ENCODE peak calls at places on chromosomes 5 and 9, in ten cellular contexts. One of them, this sample, is unnamed.

GRCh38 chr9:123321874-123322770 is 33.9 kb upstream of the CRB2 start:
- DNase-seq in psoas muscle: no peak
- DNase-seq in left cardiac atrium: no peak
- DNase-seq in GM04503: no peak
- DNase-seq in RPMI7951: no peak
- DNase-seq in hypothalamus: no peak
- DNase-seq in mesenteric fat pad: no peak
- DNase-seq in MG63: no peak
- DNase-seq in pancreas: no peak
- DNase-seq in COR-L47: no peak
- DNase-seq in this sample: no peak

GRCh38 chr9:119451426-119451825 is 82.2 kb upstream of the BRINP1 start:
- DNase-seq in GM04503: no peak
- DNase-seq in RPMI7951: no peak
- DNase-seq in mesenteric fat pad: no peak
- DNase-seq in pancreas: no peak
- DNase-seq in hypothalamus: no peak
- DNase-seq in COR-L47: no peak
- DNase-seq in MG63: no peak
- DNase-seq in psoas muscle: no peak
- DNase-seq in left cardiac atrium: no peak
- DNase-seq in this sample: no peak

GRCh38 chr9:110810251-110810976 is 141.8 kb downstream of the MUSK start:
- DNase-seq in pancreas: no peak
- DNase-seq in GM04503: no peak
- DNase-seq in mesenteric fat pad: no peak
- DNase-seq in left cardiac atrium: no peak
- DNase-seq in psoas muscle: no peak
- DNase-seq in RPMI7951: no peak
- DNase-seq in hypothalamus: no peak
- DNase-seq in MG63: no peak
- DNase-seq in COR-L47: no peak
- DNase-seq in this sample: no peak

GRCh38 chr9:86821011-86821845 is 126.1 kb downstream of the GAS1 start:
- DNase-seq in GM04503: no peak
- DNase-seq in mesenteric fat pad: no peak
- DNase-seq in COR-L47: no peak
- DNase-seq in RPMI7951: no peak
- DNase-seq in psoas muscle: no peak
- DNase-seq in pancreas: no peak
- DNase-seq in left cardiac atrium: no peak
- DNase-seq in hypothalamus: no peak
- DNase-seq in MG63: no peak
- DNase-seq in this sample: no peak

GRCh38 chr9:93693129-93693528 is 116.7 kb downstream of the PHF2 start:
- DNase-seq in hypothalamus: no peak
- DNase-seq in left cardiac atrium: no peak
- DNase-seq in COR-L47: no peak
- DNase-seq in GM04503: no peak
- DNase-seq in psoas muscle: no peak
- DNase-seq in mesenteric fat pad: no peak
- DNase-seq in RPMI7951: no peak
- DNase-seq in pancreas: no peak
- DNase-seq in MG63: no peak
- DNase-seq in this sample: no peak

GRCh38 chr9:107215381-107215780 is 67.7 kb upstream of the RAD23B start:
- DNase-seq in RPMI7951: peak
- DNase-seq in psoas muscle: no peak
- DNase-seq in MG63: no peak
- DNase-seq in pancreas: no peak
- DNase-seq in GM04503: no peak
- DNase-seq in hypothalamus: no peak
- DNase-seq in left cardiac atrium: no peak
- DNase-seq in mesenteric fat pad: no peak
- DNase-seq in COR-L47: no peak
- DNase-seq in this sample: no peak

GRCh38 chr5:79736528-79737514 is 47.2 kb downstream of the CMYA5 start:
- DNase-seq in MG63: no peak
- DNase-seq in hypothalamus: no peak
- DNase-seq in mesenteric fat pad: no peak
- DNase-seq in COR-L47: no peak
- DNase-seq in RPMI7951: no peak
- DNase-seq in GM04503: no peak
- DNase-seq in pancreas: no peak
- DNase-seq in psoas muscle: no peak
- DNase-seq in left cardiac atrium: no peak
- DNase-seq in this sample: no peak

GRCh38 chr9:83508072-83508471 is 30.1 kb downstream of the FRMD3 start:
- DNase-seq in COR-L47: no peak
- DNase-seq in MG63: no peak
- DNase-seq in psoas muscle: no peak
- DNase-seq in left cardiac atrium: no peak
- DNase-seq in mesenteric fat pad: no peak
- DNase-seq in pancreas: no peak
- DNase-seq in hypothalamus: no peak
- DNase-seq in RPMI7951: no peak
- DNase-seq in GM04503: no peak
- DNase-seq in this sample: no peak

GRCh38 chr5:167850901-167851300 is 440.5 kb upstream of the WWC1 start:
- DNase-seq in hypothalamus: no peak
- DNase-seq in left cardiac atrium: no peak
- DNase-seq in GM04503: no peak
- DNase-seq in MG63: no peak
- DNase-seq in COR-L47: no peak
- DNase-seq in pancreas: no peak
- DNase-seq in psoas muscle: no peak
- DNase-seq in RPMI7951: no peak
- DNase-seq in mesenteric fat pad: no peak
- DNase-seq in this sample: no peak

GRCh38 chr9:91960367-91960766 is 10.3 kb upstream of the ROR2 start:
- DNase-seq in RPMI7951: no peak
- DNase-seq in COR-L47: no peak
- DNase-seq in left cardiac atrium: no peak
- DNase-seq in psoas muscle: no peak
- DNase-seq in hypothalamus: no peak
- DNase-seq in MG63: no peak
- DNase-seq in pancreas: no peak
- DNase-seq in mesenteric fat pad: no peak
- DNase-seq in GM04503: no peak
- DNase-seq in this sample: no peak

GRCh38 chr5:329758-330149 is 8.2 kb downstream of the AHRR start:
- DNase-seq in GM04503: no peak
- DNase-seq in pancreas: no peak
- DNase-seq in MG63: no peak
- DNase-seq in psoas muscle: no peak
- DNase-seq in COR-L47: no peak
- DNase-seq in RPMI7951: no peak
- DNase-seq in mesenteric fat pad: no peak
- DNase-seq in left cardiac atrium: no peak
- DNase-seq in hypothalamus: no peak
- DNase-seq in this sample: no peak

GRCh38 chr5:77292026-77292757 is 81.7 kb downstream of the PDE8B start:
- DNase-seq in pancreas: no peak
- DNase-seq in mesenteric fat pad: no peak
- DNase-seq in MG63: peak
- DNase-seq in COR-L47: no peak
- DNase-seq in psoas muscle: no peak
- DNase-seq in RPMI7951: no peak
- DNase-seq in GM04503: peak
- DNase-seq in hypothalamus: no peak
- DNase-seq in left cardiac atrium: no peak
- DNase-seq in this sample: no peak

GRCh38 chr5:170111088-170111796 is 5.5 kb downstream of the FOXI1 start:
- DNase-seq in COR-L47: peak
- DNase-seq in hypothalamus: no peak
- DNase-seq in mesenteric fat pad: no peak
- DNase-seq in left cardiac atrium: no peak
- DNase-seq in RPMI7951: no peak
- DNase-seq in GM04503: no peak
- DNase-seq in MG63: peak
- DNase-seq in psoas muscle: no peak
- DNase-seq in pancreas: no peak
- DNase-seq in this sample: no peak

GRCh38 chr5:126108505-126108904 is 314.7 kb upstream of the GRAMD2B start:
- DNase-seq in MG63: no peak
- DNase-seq in mesenteric fat pad: no peak
- DNase-seq in psoas muscle: no peak
- DNase-seq in RPMI7951: no peak
- DNase-seq in COR-L47: no peak
- DNase-seq in pancreas: no peak
- DNase-seq in GM04503: no peak
- DNase-seq in hypothalamus: no peak
- DNase-seq in left cardiac atrium: no peak
- DNase-seq in this sample: no peak

GRCh38 chr5:142316051-142316450 is 8.8 kb downstream of the SPRY4 start:
- DNase-seq in RPMI7951: peak
- DNase-seq in pancreas: no peak
- DNase-seq in hypothalamus: no peak
- DNase-seq in MG63: no peak
- DNase-seq in GM04503: no peak
- DNase-seq in COR-L47: peak
- DNase-seq in psoas muscle: no peak
- DNase-seq in mesenteric fat pad: no peak
- DNase-seq in left cardiac atrium: no peak
- DNase-seq in this sample: no peak

GRCh38 chr9:79623799-79624721 is 52.3 kb downstream of the TLE4 start:
- DNase-seq in COR-L47: no peak
- DNase-seq in RPMI7951: peak
- DNase-seq in MG63: no peak
- DNase-seq in left cardiac atrium: peak
- DNase-seq in pancreas: peak
- DNase-seq in psoas muscle: peak
- DNase-seq in hypothalamus: no peak
- DNase-seq in mesenteric fat pad: no peak
- DNase-seq in GM04503: no peak
- DNase-seq in this sample: peak

GRCh38 chr5:131262953-131263541 is 806 bp upstream of the CDC42SE2 start:
- DNase-seq in hypothalamus: no peak
- DNase-seq in mesenteric fat pad: no peak
- DNase-seq in MG63: no peak
- DNase-seq in COR-L47: no peak
- DNase-seq in pancreas: no peak
- DNase-seq in psoas muscle: no peak
- DNase-seq in left cardiac atrium: no peak
- DNase-seq in GM04503: no peak
- DNase-seq in RPMI7951: no peak
- DNase-seq in this sample: peak

GRCh38 chr5:136729901-136730355 is 364.6 kb upstream of the TRPC7 start:
- DNase-seq in MG63: peak
- DNase-seq in RPMI7951: peak
- DNase-seq in left cardiac atrium: no peak
- DNase-seq in psoas muscle: no peak
- DNase-seq in mesenteric fat pad: no peak
- DNase-seq in COR-L47: peak
- DNase-seq in pancreas: no peak
- DNase-seq in GM04503: peak
- DNase-seq in hypothalamus: no peak
- DNase-seq in this sample: no peak

This sample was measured in right cardiac atrium.